ENCODE peak calls at places on chromosomes 2 and 18, in eight cellular contexts. B is cardiac muscle cell; D is kidney tubule cell; P is tibial nerve; R is CD4-positive, alpha-beta T cell; A is activated naive CD8-positive, alpha-beta T cell treated with anti-CD3 and anti-CD28 coated beads, Interleukin-2, amount 50 U/mL, for 24 hours; U is COR-L47; S is EH. C is an unnamed sample.

GRCh38 chr18:6994053-6994452 is 123.5 kb downstream of the LAMA1 start:
- DNase-seq in B (peak), D (no peak), P (no peak), R (no peak), A (no peak), U (no peak), S (no peak), C (no peak)

GRCh38 chr2:138279871-138280270 is 221.7 kb upstream of the SPOPL start:
- DNase-seq in B (no peak), D (no peak), P (no peak), R (no peak), A (no peak), U (no peak), S (peak), C (no peak)

GRCh38 chr18:50011813-50012445 is 183.0 kb downstream of the MYO5B start:
- DNase-seq in B (no peak), D (peak), P (no peak), R (no peak), A (no peak), U (no peak), S (peak), C (no peak)

GRCh38 chr2:190079160-190079559 is 16.6 kb upstream of the MSTN start:
- DNase-seq in B (no peak), D (no peak), P (no peak), R (no peak), A (no peak), U (no peak), S (no peak), C (no peak)

GRCh38 chr2:127146820-127147502 is 40.0 kb upstream of the BIN1 start:
- DNase-seq in B (no peak), D (peak), P (no peak), R (no peak), A (no peak), U (no peak), S (peak), C (peak)

GRCh38 chr18:50044402-50044801 is 150.5 kb downstream of the MYO5B start:
- DNase-seq in B (no peak), D (no peak), P (no peak), R (no peak), A (no peak), U (no peak), S (no peak), C (no peak)

GRCh38 chr18:32019251-32019943 is 772 bp downstream of the RNF125 start:
- DNase-seq in B (peak), D (peak), P (peak), R (peak), A (peak), U (peak), S (peak), C (peak)

GRCh38 chr2:239295377-239296019 is 105.3 kb downstream of the HDAC4 start:
- DNase-seq in B (no peak), D (no peak), P (no peak), R (no peak), A (no peak), U (no peak), S (no peak), C (peak)

GRCh38 chr18:12242658-12243260 is 11.4 kb upstream of the CIDEA start:
- DNase-seq in B (no peak), D (no peak), P (no peak), R (no peak), A (no peak), U (no peak), S (no peak), C (no peak)

GRCh38 chr2:9247786-9248185 is 41.2 kb downstream of the ASAP2 start:
- DNase-seq in B (peak), D (no peak), P (no peak), R (no peak), A (no peak), U (no peak), S (no peak), C (no peak)

C was measured in activated CD8-positive, alpha-beta T cell treated with anti-CD3 and anti-CD28 coated beads, Interleukin-2, amount 10 ng/mL, durations not matched to agents 7 days and 5 days.